ENCODE peak calls at places on chromosomes 7 and 10, in nine cellular contexts. One of them, this sample, is unnamed.
A peak's percentile ranks its signal among the peaks of the same experiment; 100 is the strongest.

GRCh38 chr10:126854726-126855125 is 50.5 kb upstream of the DOCK1 start:
- DNase-seq in left ventricle myocardium superior: no peak
- DNase-seq in brain microvascular endothelial cell: no peak
- DNase-seq in putamen: no peak
- DNase-seq in endothelial cell: no peak
- DNase-seq in CD8-positive, alpha-beta T cell: no peak
- DNase-seq in right atrium auricular region: no peak
- DNase-seq in BJ: no peak
- DNase-seq in lower lobe of right lung: no peak
- DNase-seq in this sample: no peak

GRCh38 chr10:71726673-71727428 is 7.3 kb upstream of the C10orf105 start:
- DNase-seq in BJ: no peak
- DNase-seq in brain microvascular endothelial cell: no peak
- DNase-seq in lower lobe of right lung: no peak
- DNase-seq in putamen: no peak
- DNase-seq in left ventricle myocardium superior: no peak
- DNase-seq in endothelial cell: no peak
- DNase-seq in right atrium auricular region: no peak
- DNase-seq in CD8-positive, alpha-beta T cell: no peak
- DNase-seq in this sample: peak; percentile 67

GRCh38 chr10:95221124-95221523 is 27.1 kb downstream of the ACSM6 start:
- DNase-seq in endothelial cell: no peak
- DNase-seq in putamen: no peak
- DNase-seq in brain microvascular endothelial cell: peak; percentile 57
- DNase-seq in lower lobe of right lung: no peak
- DNase-seq in CD8-positive, alpha-beta T cell: no peak
- DNase-seq in left ventricle myocardium superior: no peak
- DNase-seq in BJ: no peak
- DNase-seq in right atrium auricular region: no peak
- DNase-seq in this sample: no peak

GRCh38 chr7:16695621-16696237 is 49.7 kb downstream of the BZW2 start:
- DNase-seq in left ventricle myocardium superior: no peak
- DNase-seq in brain microvascular endothelial cell: peak; percentile 76
- DNase-seq in right atrium auricular region: no peak
- DNase-seq in lower lobe of right lung: no peak
- DNase-seq in putamen: peak; percentile 39
- DNase-seq in endothelial cell: peak; percentile 41
- DNase-seq in CD8-positive, alpha-beta T cell: no peak
- DNase-seq in BJ: no peak
- DNase-seq in this sample: no peak

GRCh38 chr10:131678613-131679012 is 222.2 kb upstream of the PPP2R2D start:
- DNase-seq in lower lobe of right lung: no peak
- DNase-seq in BJ: no peak
- DNase-seq in right atrium auricular region: no peak
- DNase-seq in CD8-positive, alpha-beta T cell: no peak
- DNase-seq in brain microvascular endothelial cell: no peak
- DNase-seq in putamen: no peak
- DNase-seq in left ventricle myocardium superior: no peak
- DNase-seq in endothelial cell: no peak
- DNase-seq in this sample: no peak

GRCh38 chr10:96720422-96721206 is at the start of gene PIK3AP1:
- DNase-seq in endothelial cell: peak; percentile 47
- DNase-seq in brain microvascular endothelial cell: no peak
- DNase-seq in BJ: no peak
- DNase-seq in left ventricle myocardium superior: peak; percentile 82
- DNase-seq in right atrium auricular region: no peak
- DNase-seq in CD8-positive, alpha-beta T cell: peak; percentile 29
- DNase-seq in putamen: no peak
- DNase-seq in lower lobe of right lung: peak; percentile 82
- DNase-seq in this sample: peak; percentile 19

GRCh38 chr7:23469150-23469960 is 936 bp downstream of the IGF2BP3 start:
- DNase-seq in BJ: no peak
- DNase-seq in lower lobe of right lung: no peak
- DNase-seq in endothelial cell: peak; percentile 51
- DNase-seq in right atrium auricular region: no peak
- DNase-seq in left ventricle myocardium superior: no peak
- DNase-seq in CD8-positive, alpha-beta T cell: no peak
- DNase-seq in putamen: no peak
- DNase-seq in brain microvascular endothelial cell: no peak
- DNase-seq in this sample: peak; percentile 43

GRCh38 chr7:158992759-158993158 is 136.4 kb downstream of the DYNC2I1 start:
- DNase-seq in endothelial cell: no peak
- DNase-seq in brain microvascular endothelial cell: no peak
- DNase-seq in left ventricle myocardium superior: no peak
- DNase-seq in right atrium auricular region: no peak
- DNase-seq in putamen: no peak
- DNase-seq in BJ: no peak
- DNase-seq in lower lobe of right lung: no peak
- DNase-seq in CD8-positive, alpha-beta T cell: no peak
- DNase-seq in this sample: no peak

GRCh38 chr10:6580279-6581029 is 378 bp upstream of the PRKCQ start:
- DNase-seq in right atrium auricular region: no peak
- DNase-seq in CD8-positive, alpha-beta T cell: peak; percentile 81
- DNase-seq in endothelial cell: peak; percentile 87
- DNase-seq in BJ: peak; percentile 1
- DNase-seq in left ventricle myocardium superior: peak; percentile 81
- DNase-seq in brain microvascular endothelial cell: peak; percentile 8
- DNase-seq in lower lobe of right lung: peak; percentile 88
- DNase-seq in putamen: peak; percentile 89
- DNase-seq in this sample: peak; percentile 84

GRCh38 chr7:25847331-25848070 is 304.5 kb upstream of the NFE2L3 start:
- DNase-seq in BJ: no peak
- DNase-seq in lower lobe of right lung: no peak
- DNase-seq in right atrium auricular region: no peak
- DNase-seq in endothelial cell: no peak
- DNase-seq in putamen: no peak
- DNase-seq in brain microvascular endothelial cell: peak; percentile 73
- DNase-seq in CD8-positive, alpha-beta T cell: no peak
- DNase-seq in left ventricle myocardium superior: no peak
- DNase-seq in this sample: no peak

GRCh38 chr10:68606918-68607317 is 46.8 kb downstream of the TET1 start:
- DNase-seq in right atrium auricular region: no peak
- DNase-seq in endothelial cell: no peak
- DNase-seq in brain microvascular endothelial cell: no peak
- DNase-seq in left ventricle myocardium superior: no peak
- DNase-seq in putamen: no peak
- DNase-seq in CD8-positive, alpha-beta T cell: no peak
- DNase-seq in BJ: no peak
- DNase-seq in lower lobe of right lung: no peak
- DNase-seq in this sample: no peak

GRCh38 chr10:103019426-103019825 is 101.3 kb downstream of the CNNM2 start:
- DNase-seq in left ventricle myocardium superior: no peak
- DNase-seq in putamen: peak; percentile 57
- DNase-seq in brain microvascular endothelial cell: no peak
- DNase-seq in CD8-positive, alpha-beta T cell: no peak
- DNase-seq in BJ: no peak
- DNase-seq in right atrium auricular region: no peak
- DNase-seq in endothelial cell: no peak
- DNase-seq in lower lobe of right lung: no peak
- DNase-seq in this sample: no peak

GRCh38 chr7:44638611-44639557 is 32.5 kb downstream of the OGDH start:
- DNase-seq in BJ: peak; percentile 31
- DNase-seq in endothelial cell: peak; percentile 30
- DNase-seq in CD8-positive, alpha-beta T cell: peak; percentile 74
- DNase-seq in left ventricle myocardium superior: peak; percentile 68
- DNase-seq in putamen: no peak
- DNase-seq in lower lobe of right lung: peak; percentile 81
- DNase-seq in right atrium auricular region: peak; percentile 85
- DNase-seq in brain microvascular endothelial cell: peak; percentile 57
- DNase-seq in this sample: peak; percentile 76

GRCh38 chr10:133314911-133315310 is 6.2 kb downstream of the ZNF511 start:
- DNase-seq in BJ: no peak
- DNase-seq in putamen: no peak
- DNase-seq in CD8-positive, alpha-beta T cell: no peak
- DNase-seq in left ventricle myocardium superior: no peak
- DNase-seq in endothelial cell: no peak
- DNase-seq in right atrium auricular region: no peak
- DNase-seq in lower lobe of right lung: peak; percentile 24
- DNase-seq in brain microvascular endothelial cell: no peak
- DNase-seq in this sample: no peak

GRCh38 chr7:69775231-69775771 is 177.0 kb downstream of the AUTS2 start:
- DNase-seq in putamen: no peak
- DNase-seq in endothelial cell: no peak
- DNase-seq in brain microvascular endothelial cell: peak; percentile 24
- DNase-seq in BJ: no peak
- DNase-seq in left ventricle myocardium superior: peak; percentile 58
- DNase-seq in CD8-positive, alpha-beta T cell: no peak
- DNase-seq in right atrium auricular region: peak; percentile 85
- DNase-seq in lower lobe of right lung: no peak
- DNase-seq in this sample: no peak

GRCh38 chr7:13057462-13058200 is 370.2 kb downstream of the ARL4A start:
- DNase-seq in brain microvascular endothelial cell: no peak
- DNase-seq in putamen: no peak
- DNase-seq in CD8-positive, alpha-beta T cell: no peak
- DNase-seq in right atrium auricular region: no peak
- DNase-seq in BJ: no peak
- DNase-seq in left ventricle myocardium superior: no peak
- DNase-seq in endothelial cell: no peak
- DNase-seq in lower lobe of right lung: no peak
- DNase-seq in this sample: peak; percentile 24